ENCODE peak calls at places on chromosomes 11 and 22, in four cellular contexts. X is A549, S is HepG2, M is K562. J is an unnamed sample.

GRCh38 chr11:2271077-2271326 is 614 bp upstream of the ASCL2 start:
- DNase-seq in M (peak), S (no peak), X (no peak), J (no peak)

GRCh38 chr22:35775339-35775738 is 57.7 kb downstream of the APOL5 start:
- DNase-seq in S (no peak), M (no peak), X (no peak), J (no peak)

GRCh38 chr11:119436715-119437114 is 13.7 kb upstream of the THY1 start:
- DNase-seq in X (no peak), M (no peak), S (no peak), J (no peak)

GRCh38 chr11:55719608-55720160 is 53.6 kb upstream of the OR5D13 start:
- DNase-seq in S (no peak), M (no peak), X (no peak), J (no peak)

GRCh38 chr11:27296406-27296994 is 66.5 kb downstream of the CCDC34 start:
- DNase-seq in S (peak), M (peak), X (peak), J (peak)

GRCh38 chr11:126925321-126926093 is 75.1 kb downstream of the KIRREL3 start:
- DNase-seq in M (no peak), X (no peak), S (no peak), J (peak)

GRCh38 chr22:20656902-20657836 is 116.7 kb upstream of the SERPIND1 start:
- DNase-seq in M (peak), X (no peak), S (peak), J (peak)

GRCh38 chr11:27541790-27542189 is 35.2 kb upstream of the LIN7C start:
- DNase-seq in X (no peak), S (no peak), M (no peak), J (no peak)

GRCh38 chr11:85847436-85847835 is 7.7 kb upstream of the CCDC83 start:
- DNase-seq in X (no peak), M (no peak), S (no peak), J (no peak)

GRCh38 chr11:101063706-101064105 is 65.9 kb downstream of the PGR start:
- DNase-seq in X (no peak), S (no peak), M (no peak), J (no peak)

GRCh38 chr22:30881361-30882180 is 87.0 kb downstream of the MORC2 start:
- DNase-seq in M (peak), X (no peak), S (peak), J (no peak)

GRCh38 chr11:12845739-12846358 is 163.3 kb upstream of the RASSF10 start:
- DNase-seq in X (no peak), S (peak), M (peak), J (peak)

GRCh38 chr11:130315354-130315970 is 745 bp upstream of the ZBTB44 start:
- DNase-seq in M (peak), X (no peak), S (no peak), J (no peak)

GRCh38 chr22:17818166-17818565 is 43.9 kb upstream of the BID start:
- DNase-seq in M (no peak), X (no peak), S (no peak), J (no peak)

GRCh38 chr11:118610773-118611432 is 3.5 kb downstream of the PHLDB1 start:
- DNase-seq in X (peak), M (peak), S (peak), J (peak)

GRCh38 chr11:12680246-12680939 is 6.2 kb downstream of the TEAD1 start:
- DNase-seq in X (no peak), S (peak), M (peak), J (peak)

GRCh38 chr11:24515632-24516031 is 18.8 kb downstream of the LUZP2 start:
- DNase-seq in X (no peak), M (no peak), S (no peak), J (no peak)

DNA sequence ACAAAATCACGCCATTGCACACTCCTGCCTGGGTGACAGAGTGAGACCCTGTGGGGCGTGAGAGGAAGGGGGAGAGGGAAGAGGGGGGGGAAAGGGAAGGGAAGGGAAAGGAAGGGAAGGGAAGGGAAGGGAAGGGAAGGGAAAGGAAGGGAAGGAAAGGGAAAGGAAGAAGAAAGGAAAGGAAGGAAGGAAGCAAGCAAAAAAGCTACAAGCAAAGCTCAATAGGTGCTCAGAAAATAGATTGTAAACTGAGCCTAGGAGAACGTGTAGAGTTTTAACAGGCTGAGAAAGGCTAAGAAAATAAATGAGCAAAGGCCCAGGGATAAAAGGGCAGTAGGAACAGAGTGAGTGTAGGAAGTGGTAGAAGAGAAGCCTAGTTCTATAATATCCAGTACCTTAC is 30.8 kb upstream of the GDPD4 start:
- DNase-seq in X (no peak), M (no peak), S (no peak), J (no peak)
- TF ChIP-seq MAZ in X (no peak), M (no peak), S (no peak), J (no peak)

GRCh38 chr22:25359601-25360261 is 140.3 kb downstream of the CRYBB2 start:
- DNase-seq in X (no peak), M (no peak), S (no peak), J (no peak)

GRCh38 chr22:25357606-25358420 is 138.4 kb downstream of the CRYBB2 start:
- DNase-seq in X (no peak), S (no peak), M (no peak), J (no peak)

GRCh38 chr22:25360411-25360810 is 141.0 kb downstream of the CRYBB2 start:
- DNase-seq in S (no peak), M (no peak), X (no peak), J (no peak)

GRCh38 chr22:25357056-25357455 is 137.6 kb downstream of the CRYBB2 start:
- DNase-seq in M (no peak), S (no peak), X (no peak), J (no peak)

DNA sequence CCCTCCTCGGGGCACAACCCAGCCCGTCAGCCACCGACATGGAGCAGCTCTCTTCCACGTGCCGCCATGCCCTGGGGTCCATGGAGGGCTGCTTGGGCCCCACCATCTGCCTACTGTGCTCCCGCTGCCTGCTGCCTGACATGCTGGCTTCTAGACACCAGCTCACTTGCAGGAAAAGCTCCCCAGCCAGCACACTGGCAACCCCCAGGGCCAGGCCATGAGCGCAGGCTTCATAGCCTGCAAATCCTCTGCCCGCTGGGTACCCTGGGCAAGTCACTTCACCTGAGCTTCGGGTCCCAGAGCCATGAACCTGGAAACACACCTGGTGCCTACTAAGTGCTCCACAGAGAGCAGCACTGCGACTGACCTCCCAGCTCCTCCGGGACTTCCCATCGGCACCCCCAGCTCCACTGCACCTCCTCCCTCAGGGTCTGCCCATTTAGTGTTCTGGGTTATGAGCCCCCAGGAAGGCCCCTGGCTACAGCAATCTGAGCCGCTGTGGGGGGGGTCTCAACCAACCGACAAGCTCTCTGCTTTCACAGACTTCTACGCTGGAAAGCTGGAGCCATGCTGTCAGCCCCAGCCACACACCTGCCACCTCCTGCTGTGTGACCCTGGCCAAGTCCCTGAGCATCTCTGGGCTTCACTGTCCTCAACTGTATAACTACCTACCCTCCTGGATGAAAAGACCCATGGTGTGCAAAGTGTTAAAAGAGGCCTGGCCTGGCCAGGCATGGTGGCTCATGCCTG is 139.2 kb downstream of the CRYBB2 start:
- DNase-seq in M (no peak), X (no peak), S (no peak), J (no peak)
- TF ChIP-seq MAZ in M (no peak), X (no peak), S (no peak), J (no peak)

GRCh38 chr11:66259976-66260375 is 8.5 kb upstream of the RAB1B start:
- DNase-seq in S (no peak), X (no peak), M (no peak), J (no peak)
- TF ChIP-seq MAZ in S (no peak), X (no peak), M (no peak), J (no peak)

DNA sequence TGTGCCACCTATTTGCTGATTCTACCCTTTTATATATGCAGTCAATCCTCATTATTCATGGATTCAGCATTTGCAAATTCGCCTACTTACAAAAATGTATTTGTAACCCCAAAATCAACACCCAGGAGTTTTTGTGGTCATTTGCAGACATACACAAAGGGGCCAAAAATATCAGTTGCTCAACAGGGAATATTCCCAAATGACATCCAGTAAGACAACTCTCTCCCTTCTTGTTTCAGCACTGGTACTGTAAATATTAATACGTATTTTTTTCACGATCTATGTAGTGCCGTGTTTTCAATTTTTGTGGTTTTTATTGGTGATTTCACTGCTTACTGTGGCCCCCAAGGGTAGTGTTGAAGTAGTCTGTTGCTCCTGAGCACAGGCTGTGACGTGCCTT is 11.8 kb upstream of the CAVIN3 start:
- DNase-seq in X (no peak), S (no peak), M (no peak), J (no peak)
- TF ChIP-seq MAZ in X (no peak), S (no peak), M (no peak), J (no peak)

GRCh38 chr11:75625970-75626691 is 42.7 kb downstream of the MAP6 start:
- DNase-seq in M (no peak), S (no peak), X (peak), J (peak)

GRCh38 chr11:75631086-75631694 is 37.6 kb downstream of the MAP6 start:
- DNase-seq in X (no peak), M (no peak), S (no peak), J (peak)

GRCh38 chr11:75632450-75632849 is 36.4 kb downstream of the MAP6 start:
- DNase-seq in M (no peak), S (no peak), X (no peak), J (no peak)

GRCh38 chr11:75627879-75628668 is 40.8 kb downstream of the MAP6 start:
- DNase-seq in S (no peak), X (no peak), M (no peak), J (peak)

DNA sequence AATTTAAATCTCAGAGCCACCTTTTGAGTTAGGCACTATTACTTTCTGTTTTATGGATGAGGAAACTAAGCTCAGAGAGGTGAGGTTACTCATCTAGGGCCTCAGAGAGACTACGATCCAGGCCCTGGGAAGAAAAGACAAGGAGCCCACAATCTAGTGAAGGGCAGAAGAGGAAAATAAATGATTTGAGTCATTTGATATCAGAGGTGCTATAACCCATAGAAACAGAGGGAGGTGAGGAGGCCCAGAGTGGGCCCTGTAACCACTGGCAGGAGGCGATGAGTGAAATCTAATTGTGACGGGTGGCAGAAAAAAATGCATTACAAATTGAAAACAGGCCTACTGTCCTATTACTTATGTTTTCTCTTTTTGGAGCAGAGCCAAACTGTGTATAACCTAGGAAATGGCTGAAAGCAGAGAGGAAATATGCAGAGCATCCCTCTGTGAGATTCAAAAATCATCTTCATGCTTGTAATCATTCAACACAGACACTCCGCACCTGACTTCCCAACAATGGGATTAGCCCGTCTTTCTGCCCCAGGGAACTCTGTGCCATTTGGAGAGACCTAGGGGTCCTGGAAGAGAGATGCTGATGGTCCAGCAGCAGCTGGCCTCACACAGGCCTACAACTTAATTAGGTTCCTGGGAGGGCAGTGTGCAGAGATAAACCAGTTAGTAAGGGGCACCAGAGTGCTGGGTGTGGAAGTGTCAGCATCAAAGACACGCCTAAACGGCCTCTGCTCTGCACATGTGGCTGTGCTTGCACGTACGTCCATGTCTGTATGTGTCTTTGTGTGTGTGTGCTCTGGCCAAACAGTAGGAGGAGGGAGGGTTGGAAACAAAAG is 41.9 kb downstream of the MAP6 start:
- DNase-seq in M (no peak), S (no peak), X (no peak), J (peak)
- TF ChIP-seq MAZ in M (no peak), S (no peak), X (no peak), J (no peak)

J was measured in IMR-90.